ENCODE peak calls at places on chromosomes 12 and 14, in nine cellular contexts. One of them, this sample, is unnamed.

GRCh38 chr12:80400591-80400991 is 43.4 kb upstream of the PTPRQ start:
- DNase-seq in cardiac fibroblast: peak; percentile 27
- DNase-seq in CD8-positive, alpha-beta T cell: no peak
- DNase-seq in fibroblast of villous mesenchyme: no peak
- DNase-seq in A549: no peak
- DNase-seq in tibial artery: no peak
- DNase-seq in GM12865: no peak
- DNase-seq in PC-3: no peak
- DNase-seq in Peyer's patch: no peak
- DNase-seq in this sample: no peak

GRCh38 chr12:13152281-13152680 is 44.2 kb upstream of the EMP1 start:
- DNase-seq in CD8-positive, alpha-beta T cell: no peak
- DNase-seq in fibroblast of villous mesenchyme: peak; percentile 26
- DNase-seq in cardiac fibroblast: no peak
- DNase-seq in GM12865: no peak
- DNase-seq in tibial artery: peak; percentile 68
- DNase-seq in A549: no peak
- DNase-seq in PC-3: no peak
- DNase-seq in Peyer's patch: no peak
- DNase-seq in this sample: no peak

GRCh38 chr12:169528-170360 is 44.2 kb downstream of the SLC6A12 start:
- DNase-seq in CD8-positive, alpha-beta T cell: no peak
- DNase-seq in fibroblast of villous mesenchyme: no peak
- DNase-seq in tibial artery: no peak
- DNase-seq in GM12865: no peak
- DNase-seq in Peyer's patch: no peak
- DNase-seq in A549: no peak
- DNase-seq in PC-3: no peak
- DNase-seq in cardiac fibroblast: no peak
- DNase-seq in this sample: no peak

GRCh38 chr12:120007272-120007671 is 18.2 kb downstream of the BICDL1 start:
- DNase-seq in cardiac fibroblast: no peak
- DNase-seq in GM12865: peak; percentile 44
- DNase-seq in fibroblast of villous mesenchyme: no peak
- DNase-seq in Peyer's patch: peak; percentile 61
- DNase-seq in PC-3: no peak
- DNase-seq in A549: no peak
- DNase-seq in tibial artery: no peak
- DNase-seq in CD8-positive, alpha-beta T cell: peak; percentile 69
- DNase-seq in this sample: no peak

GRCh38 chr12:33596061-33596460 is 156.4 kb upstream of the SYT10 start:
- DNase-seq in tibial artery: no peak
- DNase-seq in PC-3: no peak
- DNase-seq in GM12865: no peak
- DNase-seq in CD8-positive, alpha-beta T cell: no peak
- DNase-seq in cardiac fibroblast: no peak
- DNase-seq in fibroblast of villous mesenchyme: no peak
- DNase-seq in A549: no peak
- DNase-seq in Peyer's patch: no peak
- DNase-seq in this sample: no peak

GRCh38 chr14:26845106-26845818 is 247.4 kb upstream of the NOVA1 start:
- DNase-seq in GM12865: no peak
- DNase-seq in tibial artery: no peak
- DNase-seq in fibroblast of villous mesenchyme: no peak
- DNase-seq in Peyer's patch: no peak
- DNase-seq in A549: no peak
- DNase-seq in cardiac fibroblast: no peak
- DNase-seq in CD8-positive, alpha-beta T cell: no peak
- DNase-seq in PC-3: no peak
- DNase-seq in this sample: no peak

GRCh38 chr14:63573579-63573978 is 30.4 kb upstream of the PPP2R5E start:
- DNase-seq in tibial artery: no peak
- DNase-seq in cardiac fibroblast: peak; percentile 16
- DNase-seq in CD8-positive, alpha-beta T cell: no peak
- DNase-seq in Peyer's patch: no peak
- DNase-seq in PC-3: peak; percentile 11
- DNase-seq in fibroblast of villous mesenchyme: peak; percentile 20
- DNase-seq in A549: no peak
- DNase-seq in GM12865: no peak
- DNase-seq in this sample: no peak

GRCh38 chr12:6394398-6394797 is 10.4 kb downstream of the LTBR start:
- DNase-seq in tibial artery: no peak
- DNase-seq in cardiac fibroblast: no peak
- DNase-seq in A549: no peak
- DNase-seq in PC-3: no peak
- DNase-seq in CD8-positive, alpha-beta T cell: no peak
- DNase-seq in GM12865: no peak
- DNase-seq in Peyer's patch: no peak
- DNase-seq in fibroblast of villous mesenchyme: no peak
- DNase-seq in this sample: no peak

GRCh38 chr14:101120636-101121398 is 217.3 kb upstream of the RTL1 start:
- DNase-seq in fibroblast of villous mesenchyme: no peak
- DNase-seq in CD8-positive, alpha-beta T cell: peak; percentile 11
- DNase-seq in GM12865: no peak
- DNase-seq in Peyer's patch: peak; percentile 32
- DNase-seq in tibial artery: peak; percentile 72
- DNase-seq in cardiac fibroblast: no peak
- DNase-seq in PC-3: no peak
- DNase-seq in A549: no peak
- DNase-seq in this sample: peak; percentile 81

GRCh38 chr14:105859717-105860614 is 333.6 kb downstream of the TMEM121 start:
- DNase-seq in CD8-positive, alpha-beta T cell: peak; percentile 50
- DNase-seq in GM12865: peak; percentile 12
- DNase-seq in cardiac fibroblast: no peak
- DNase-seq in A549: no peak
- DNase-seq in tibial artery: no peak
- DNase-seq in Peyer's patch: peak; percentile 16
- DNase-seq in PC-3: no peak
- DNase-seq in fibroblast of villous mesenchyme: no peak
- DNase-seq in this sample: peak; percentile 43

GRCh38 chr12:106724934-106725333 is 49.5 kb upstream of the RIC8B start:
- DNase-seq in cardiac fibroblast: no peak
- DNase-seq in A549: no peak
- DNase-seq in CD8-positive, alpha-beta T cell: no peak
- DNase-seq in fibroblast of villous mesenchyme: peak; percentile 90
- DNase-seq in tibial artery: no peak
- DNase-seq in Peyer's patch: no peak
- DNase-seq in PC-3: no peak
- DNase-seq in GM12865: no peak
- DNase-seq in this sample: no peak

GRCh38 chr12:11630046-11630706 is 19.3 kb upstream of the ETV6 start:
- DNase-seq in A549: no peak
- DNase-seq in fibroblast of villous mesenchyme: no peak
- DNase-seq in cardiac fibroblast: no peak
- DNase-seq in PC-3: no peak
- DNase-seq in GM12865: no peak
- DNase-seq in Peyer's patch: no peak
- DNase-seq in CD8-positive, alpha-beta T cell: no peak
- DNase-seq in tibial artery: no peak
- DNase-seq in this sample: peak; percentile 48

GRCh38 chr14:58752782-58753181 is 115.0 kb downstream of the DACT1 start:
- DNase-seq in GM12865: no peak
- DNase-seq in tibial artery: peak; percentile 87
- DNase-seq in CD8-positive, alpha-beta T cell: no peak
- DNase-seq in Peyer's patch: no peak
- DNase-seq in PC-3: no peak
- DNase-seq in cardiac fibroblast: peak; percentile 59
- DNase-seq in A549: peak; percentile 21
- DNase-seq in fibroblast of villous mesenchyme: no peak
- DNase-seq in this sample: peak; percentile 88

GRCh38 chr14:72243894-72244293 is 311.7 kb downstream of the RGS6 start:
- DNase-seq in tibial artery: no peak
- DNase-seq in PC-3: no peak
- DNase-seq in cardiac fibroblast: no peak
- DNase-seq in GM12865: peak; percentile 7
- DNase-seq in A549: no peak
- DNase-seq in CD8-positive, alpha-beta T cell: no peak
- DNase-seq in Peyer's patch: no peak
- DNase-seq in fibroblast of villous mesenchyme: no peak
- DNase-seq in this sample: no peak

GRCh38 chr14:72247896-72248295 is 315.7 kb downstream of the RGS6 start:
- DNase-seq in A549: no peak
- DNase-seq in Peyer's patch: no peak
- DNase-seq in cardiac fibroblast: no peak
- DNase-seq in PC-3: no peak
- DNase-seq in CD8-positive, alpha-beta T cell: no peak
- DNase-seq in tibial artery: no peak
- DNase-seq in fibroblast of villous mesenchyme: no peak
- DNase-seq in GM12865: no peak
- DNase-seq in this sample: no peak

GRCh38 chr14:72237722-72238666 is 305.8 kb downstream of the RGS6 start:
- DNase-seq in PC-3: no peak
- DNase-seq in Peyer's patch: no peak
- DNase-seq in cardiac fibroblast: no peak
- DNase-seq in fibroblast of villous mesenchyme: no peak
- DNase-seq in A549: no peak
- DNase-seq in CD8-positive, alpha-beta T cell: no peak
- DNase-seq in GM12865: no peak
- DNase-seq in tibial artery: no peak
- DNase-seq in this sample: no peak

DNA sequence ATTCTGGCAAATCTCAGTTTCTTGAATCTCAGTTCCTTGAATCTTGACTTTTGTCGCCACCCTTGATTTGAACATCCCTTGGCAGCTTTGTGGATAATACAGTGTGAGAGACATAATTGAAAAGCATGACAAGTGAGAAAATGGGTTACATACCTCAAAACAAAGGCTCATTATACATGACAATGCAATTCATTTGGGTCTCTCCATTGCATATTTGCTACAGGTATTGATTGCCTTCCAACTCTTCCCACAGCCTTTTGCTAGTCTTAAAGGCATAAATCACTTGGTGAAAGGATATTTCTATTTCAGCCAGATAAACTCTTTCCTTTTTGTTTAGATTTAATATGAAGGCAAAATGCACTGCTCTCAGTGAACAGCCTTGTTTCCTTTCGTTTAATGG is 311.1 kb downstream of the RGS6 start:
- DNase-seq in CD8-positive, alpha-beta T cell: no peak
- DNase-seq in PC-3: no peak
- DNase-seq in GM12865: no peak
- DNase-seq in tibial artery: no peak
- DNase-seq in fibroblast of villous mesenchyme: no peak
- DNase-seq in cardiac fibroblast: no peak
- DNase-seq in A549: no peak
- DNase-seq in Peyer's patch: no peak
- DNase-seq in this sample: no peak
- H3K4me3 ChIP-seq in CD8-positive, alpha-beta T cell: no peak overlapping the region
- H3K4me3 ChIP-seq in PC-3: no peak overlapping the region
- H3K4me3 ChIP-seq in GM12865: no peak overlapping the region
- H3K4me3 ChIP-seq in tibial artery: no peak overlapping the region
- H3K4me3 ChIP-seq in fibroblast of villous mesenchyme: no peak overlapping the region
- H3K4me3 ChIP-seq in cardiac fibroblast: no peak overlapping the region
- H3K4me3 ChIP-seq in A549: no peak overlapping the region
- H3K4me3 ChIP-seq in Peyer's patch: no peak overlapping the region
- H3K4me3 ChIP-seq in this sample: no peak overlapping the region

GRCh38 chr12:87667378-87667777 is 361.8 kb downstream of the C12orf50 start:
- DNase-seq in GM12865: no peak
- DNase-seq in tibial artery: no peak
- DNase-seq in A549: no peak
- DNase-seq in fibroblast of villous mesenchyme: peak; percentile 23
- DNase-seq in CD8-positive, alpha-beta T cell: no peak
- DNase-seq in Peyer's patch: no peak
- DNase-seq in cardiac fibroblast: peak; percentile 86
- DNase-seq in PC-3: peak; percentile 61
- DNase-seq in this sample: no peak
- TF ChIP-seq CTCF in GM12865: no peak
- TF ChIP-seq CTCF in tibial artery: no peak
- TF ChIP-seq CTCF in A549: peak; percentile 41
- TF ChIP-seq CTCF in fibroblast of villous mesenchyme: peak; percentile 11
- TF ChIP-seq CTCF in CD8-positive, alpha-beta T cell: no peak
- TF ChIP-seq CTCF in Peyer's patch: no peak
- TF ChIP-seq CTCF in cardiac fibroblast: peak; percentile 24
- TF ChIP-seq CTCF in PC-3: peak; percentile 70
- TF ChIP-seq CTCF in this sample: no peak

GRCh38 chr12:131871677-131872076 is 22.7 kb upstream of the ULK1 start:
- DNase-seq in PC-3: no peak
- DNase-seq in A549: no peak
- DNase-seq in Peyer's patch: no peak
- DNase-seq in fibroblast of villous mesenchyme: no peak
- DNase-seq in cardiac fibroblast: no peak
- DNase-seq in GM12865: no peak
- DNase-seq in CD8-positive, alpha-beta T cell: no peak
- DNase-seq in tibial artery: no peak
- DNase-seq in this sample: no peak

GRCh38 chr12:131869871-131870418 is 24.5 kb upstream of the ULK1 start:
- DNase-seq in GM12865: no peak
- DNase-seq in cardiac fibroblast: peak; percentile 33
- DNase-seq in CD8-positive, alpha-beta T cell: no peak
- DNase-seq in A549: peak; percentile 89
- DNase-seq in Peyer's patch: no peak
- DNase-seq in PC-3: peak; percentile 88
- DNase-seq in tibial artery: no peak
- DNase-seq in fibroblast of villous mesenchyme: peak; percentile 57
- DNase-seq in this sample: no peak

GRCh38 chr12:131867891-131868675 is 26.3 kb upstream of the ULK1 start:
- DNase-seq in CD8-positive, alpha-beta T cell: no peak
- DNase-seq in GM12865: no peak
- DNase-seq in PC-3: peak; percentile 49
- DNase-seq in tibial artery: no peak
- DNase-seq in fibroblast of villous mesenchyme: no peak
- DNase-seq in A549: no peak
- DNase-seq in Peyer's patch: no peak
- DNase-seq in cardiac fibroblast: no peak
- DNase-seq in this sample: no peak

GRCh38 chr12:131873293-131873692 is 21.1 kb upstream of the ULK1 start:
- DNase-seq in cardiac fibroblast: no peak
- DNase-seq in Peyer's patch: no peak
- DNase-seq in tibial artery: no peak
- DNase-seq in fibroblast of villous mesenchyme: no peak
- DNase-seq in GM12865: no peak
- DNase-seq in PC-3: no peak
- DNase-seq in CD8-positive, alpha-beta T cell: no peak
- DNase-seq in A549: no peak
- DNase-seq in this sample: peak; percentile 39

GRCh38 chr12:131872154-131873046 is 22.0 kb upstream of the ULK1 start:
- DNase-seq in cardiac fibroblast: peak; percentile 56
- DNase-seq in tibial artery: no peak
- DNase-seq in PC-3: peak; percentile 99
- DNase-seq in fibroblast of villous mesenchyme: peak; percentile 75
- DNase-seq in Peyer's patch: no peak
- DNase-seq in GM12865: no peak
- DNase-seq in A549: peak; percentile 68
- DNase-seq in CD8-positive, alpha-beta T cell: no peak
- DNase-seq in this sample: no peak
- H3K4me3 ChIP-seq in cardiac fibroblast: no peak overlapping the region
- H3K4me3 ChIP-seq in tibial artery: no peak overlapping the region
- H3K4me3 ChIP-seq in PC-3: peak overlapping the region; percentile 11
- H3K4me3 ChIP-seq in fibroblast of villous mesenchyme: no peak overlapping the region
- H3K4me3 ChIP-seq in Peyer's patch: no peak overlapping the region
- H3K4me3 ChIP-seq in GM12865: no peak overlapping the region
- H3K4me3 ChIP-seq in A549: no peak overlapping the region
- H3K4me3 ChIP-seq in CD8-positive, alpha-beta T cell: no peak overlapping the region
- H3K4me3 ChIP-seq in this sample: no peak overlapping the region

DNA sequence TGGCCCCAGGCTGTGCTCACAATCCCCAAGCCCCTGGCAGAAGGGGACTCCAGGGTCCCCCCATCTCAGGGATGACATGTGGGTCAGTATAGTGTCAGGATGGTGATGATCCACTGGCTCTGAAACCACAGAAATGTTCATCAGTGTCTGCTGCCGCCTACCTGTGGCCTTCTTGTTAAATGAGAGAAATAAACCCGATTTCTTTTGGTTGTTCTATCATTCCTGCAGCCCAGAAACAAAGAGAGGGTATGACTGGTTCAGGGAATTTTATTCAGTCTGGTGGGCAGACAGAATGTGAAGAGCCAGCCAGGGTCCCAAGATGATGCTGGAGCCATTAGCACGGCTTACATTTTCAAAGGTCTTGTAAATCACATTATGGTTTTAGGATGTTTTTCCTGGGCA is 86.6 kb downstream of the CRADD start:
- DNase-seq in tibial artery: no peak
- DNase-seq in A549: no peak
- DNase-seq in PC-3: peak; percentile 52
- DNase-seq in cardiac fibroblast: no peak
- DNase-seq in GM12865: peak; percentile 9
- DNase-seq in Peyer's patch: no peak
- DNase-seq in CD8-positive, alpha-beta T cell: no peak
- DNase-seq in fibroblast of villous mesenchyme: no peak
- DNase-seq in this sample: no peak
- TF ChIP-seq CTCF in tibial artery: no peak
- TF ChIP-seq CTCF in A549: peak; percentile 36
- TF ChIP-seq CTCF in PC-3: peak; percentile 69
- TF ChIP-seq CTCF in cardiac fibroblast: no peak
- TF ChIP-seq CTCF in GM12865: no peak
- TF ChIP-seq CTCF in Peyer's patch: no peak
- TF ChIP-seq CTCF in CD8-positive, alpha-beta T cell: no peak
- TF ChIP-seq CTCF in fibroblast of villous mesenchyme: peak; percentile 5
- TF ChIP-seq CTCF in this sample: no peak

This sample was measured in lower lobe of right lung.